ENCODE peak calls at places on chromosome 16, in seven cellular contexts. N, U, E, O, R, T and G are unnamed samples.

GRCh38 chr16:80682435-80683070 is 121.8 kb downstream of the CDYL2 start:
- DNase-seq in T (peak), N (no peak), E (no peak), U (no peak), O (no peak), R (no peak), G (peak)

GRCh38 chr16:16027728-16028310 is 78.4 kb downstream of the ABCC1 start:
- DNase-seq in U (no peak), O (peak), R (no peak), T (no peak), N (no peak), E (no peak), G (no peak)

GRCh38 chr16:28986492-28986891 is 1.6 kb downstream of the LAT start:
- DNase-seq in N (no peak), R (no peak), T (no peak), U (no peak), O (no peak), E (no peak), G (no peak)

GRCh38 chr16:73853968-73854367 is 442.6 kb upstream of the PSMD7 start:
- DNase-seq in U (no peak), T (no peak), E (no peak), O (no peak), R (no peak), N (no peak), G (no peak)

GRCh38 chr16:74623846-74624245 is 16.9 kb upstream of the GLG1 start:
- DNase-seq in N (no peak), T (no peak), U (no peak), E (no peak), R (peak), O (peak), G (no peak)

GRCh38 chr16:4798456-4798855 is 3.3 kb downstream of the SMIM22 start:
- DNase-seq in O (no peak), R (no peak), U (no peak), N (no peak), T (no peak), E (no peak), G (no peak)

GRCh38 chr16:31875112-31875803 is 1.7 kb downstream of the ZNF267 start:
- DNase-seq in O (no peak), T (no peak), R (no peak), N (no peak), U (no peak), E (no peak), G (peak)

GRCh38 chr16:62363451-62363850 is 327.2 kb upstream of the CDH8 start:
- DNase-seq in E (no peak), N (no peak), U (no peak), R (no peak), O (no peak), T (no peak), G (no peak)

GRCh38 chr16:50251375-50252081 is 14.8 kb upstream of the ADCY7 start:
- DNase-seq in E (no peak), T (peak), N (no peak), O (no peak), R (peak), U (no peak), G (peak)

GRCh38 chr16:28873543-28874201 is 4.6 kb upstream of the ATP2A1 start:
- DNase-seq in E (peak), R (no peak), T (no peak), U (no peak), N (peak), O (no peak), G (peak)

GRCh38 chr16:81581107-81581506 is 136.5 kb downstream of the CMIP start:
- DNase-seq in U (peak), E (no peak), O (peak), T (no peak), R (no peak), N (no peak), G (no peak)

GRCh38 chr16:87411375-87412271 is 19.5 kb downstream of the MAP1LC3B start:
- DNase-seq in O (no peak), T (no peak), R (peak), N (no peak), U (no peak), E (no peak), G (no peak)

GRCh38 chr16:23301251-23302044 is 654 bp upstream of the SCNN1B start:
- DNase-seq in O (no peak), T (no peak), N (no peak), E (no peak), U (no peak), R (no peak), G (no peak)

GRCh38 chr16:19879241-19879792 is 5.3 kb downstream of the GPRC5B start:
- DNase-seq in O (no peak), E (no peak), R (no peak), N (no peak), U (peak), T (no peak), G (peak)

GRCh38 chr16:80341242-80341641 is 199.6 kb upstream of the DYNLRB2 start:
- DNase-seq in O (no peak), E (no peak), R (no peak), T (no peak), U (no peak), N (no peak), G (no peak)

GRCh38 chr16:73361061-73361460 is 313.1 kb upstream of the ZFHX3 start:
- DNase-seq in E (no peak), U (no peak), T (no peak), N (no peak), R (no peak), O (no peak), G (no peak)

GRCh38 chr16:46822270-46822669 is 8.7 kb downstream of the C16orf87 start:
- DNase-seq in U (no peak), E (no peak), R (no peak), O (no peak), N (no peak), T (peak), G (peak)

GRCh38 chr16:81329947-81330346 is 15.2 kb downstream of the GAN start:
- DNase-seq in R (no peak), N (no peak), E (no peak), U (no peak), O (no peak), T (no peak), G (no peak)

GRCh38 chr16:53891409-53892139 is 187.6 kb downstream of the FTO start:
- DNase-seq in N (no peak), E (no peak), R (no peak), U (no peak), T (no peak), O (no peak), G (no peak)

GRCh38 chr16:84088695-84089395 is 27.9 kb downstream of the MBTPS1 start:
- DNase-seq in U (no peak), O (peak), E (peak), N (no peak), R (no peak), T (no peak), G (no peak)

GRCh38 chr16:2009791-2010510 is at the start of gene ZNF598:
- DNase-seq in O (peak), E (peak), N (peak), T (peak), R (peak), U (peak), G (peak)

GRCh38 chr16:69131167-69131748 is 1.1 kb downstream of the CHTF8 start:
- DNase-seq in T (peak), O (no peak), U (peak), E (no peak), N (peak), R (no peak), G (no peak)

GRCh38 chr16:55239723-55240122 is 84.3 kb upstream of the IRX6 start:
- DNase-seq in T (no peak), O (no peak), R (no peak), E (no peak), U (no peak), N (no peak), G (no peak)

GRCh38 chr16:86579268-86580062 is 1.1 kb downstream of the FOXL1 start:
- DNase-seq in R (peak), O (no peak), T (no peak), U (no peak), E (no peak), N (peak), G (no peak)

GRCh38 chr16:6066601-6067000 is 969.0 kb upstream of the EEF2KMT start:
- DNase-seq in R (no peak), E (no peak), N (no peak), T (no peak), O (no peak), U (no peak), G (no peak)

GRCh38 chr16:19994771-19995170 is 78.9 kb downstream of the GPR139 start:
- DNase-seq in U (no peak), E (no peak), N (no peak), O (no peak), T (no peak), R (no peak), G (no peak)

GRCh38 chr16:89575247-89576172 is at the start of gene CPNE7:
- DNase-seq in R (no peak), O (no peak), E (no peak), N (peak), T (no peak), U (no peak), G (no peak)

GRCh38 chr16:3012828-3013420 is at the start of gene CLDN9:
- DNase-seq in T (no peak), N (no peak), E (no peak), O (peak), R (no peak), U (no peak), G (no peak)

GRCh38 chr16:58036943-58037342 is 11.4 kb downstream of the MMP15 start:
- DNase-seq in T (no peak), O (no peak), E (no peak), R (no peak), N (no peak), U (no peak), G (no peak)

GRCh38 chr16:30609002-30609927 is 924 bp downstream of the ZNF689 start:
- DNase-seq in O (peak), U (peak), E (no peak), R (peak), N (peak), T (peak), G (peak)

GRCh38 chr16:15829460-15829859 is 27.4 kb downstream of the MYH11 start:
- DNase-seq in T (peak), E (no peak), U (no peak), N (no peak), R (peak), O (peak), G (peak)

GRCh38 chr16:57045694-57046381 is 46.5 kb upstream of the CPNE2 start:
- DNase-seq in O (peak), R (peak), U (peak), T (peak), N (peak), E (no peak), G (peak)

GRCh38 chr16:73047536-73048291 is at the start of gene ZFHX3:
- DNase-seq in T (peak), R (peak), N (peak), E (no peak), U (no peak), O (peak), G (peak)

GRCh38 chr16:20903889-20904506 is 3.4 kb downstream of the LYRM1 start:
- DNase-seq in N (no peak), U (no peak), O (no peak), T (no peak), E (no peak), R (no peak), G (no peak)

GRCh38 chr16:58459344-58460218 is 40.4 kb upstream of the NDRG4 start:
- DNase-seq in E (no peak), T (peak), R (no peak), O (no peak), U (peak), N (no peak), G (peak)

GRCh38 chr16:74213372-74213771 is 83.2 kb upstream of the PSMD7 start:
- DNase-seq in T (no peak), O (no peak), E (no peak), U (no peak), N (no peak), R (no peak), G (no peak)

GRCh38 chr16:58498341-58499091 is 1.4 kb upstream of the NDRG4 start:
- DNase-seq in U (no peak), T (no peak), O (no peak), N (no peak), R (peak), E (no peak), G (no peak)